ENCODE peak calls at places on chromosome X, in four cellular contexts. One of them, this sample, is unnamed.

GRCh38 chrX:38513087-38513742 is 48.1 kb upstream of the TSPAN7 start:
- DNase-seq in epithelial cell of proximal tubule: no peak
- DNase-seq in neural progenitor cell: no peak
- DNase-seq in astrocyte: no peak
- DNase-seq in this sample: peak; percentile 36

GRCh38 chrX:23373129-23373804 is 38.6 kb downstream of the PTCHD1 start:
- DNase-seq in astrocyte: peak; percentile 86
- DNase-seq in neural progenitor cell: no peak
- DNase-seq in epithelial cell of proximal tubule: peak; percentile 61
- DNase-seq in this sample: peak; percentile 85

GRCh38 chrX:68945081-68945602 is 116.3 kb downstream of the EFNB1 start:
- DNase-seq in astrocyte: no peak
- DNase-seq in epithelial cell of proximal tubule: no peak
- DNase-seq in neural progenitor cell: no peak
- DNase-seq in this sample: no peak

GRCh38 chrX:11703855-11704254 is 38.1 kb upstream of the ARHGAP6 start:
- DNase-seq in astrocyte: no peak
- DNase-seq in neural progenitor cell: no peak
- DNase-seq in epithelial cell of proximal tubule: no peak
- DNase-seq in this sample: no peak

GRCh38 chrX:64842492-64842891 is 133.8 kb downstream of the ZC4H2 start:
- DNase-seq in neural progenitor cell: no peak
- DNase-seq in epithelial cell of proximal tubule: no peak
- DNase-seq in astrocyte: no peak
- DNase-seq in this sample: no peak

GRCh38 chrX:68686684-68687045 is 39.2 kb downstream of the STARD8 start:
- DNase-seq in neural progenitor cell: peak; percentile 36
- DNase-seq in astrocyte: peak; percentile 20
- DNase-seq in epithelial cell of proximal tubule: no peak
- DNase-seq in this sample: peak; percentile 18

GRCh38 chrX:111467896-111468295 is 43.5 kb upstream of the SERTM2 start:
- DNase-seq in astrocyte: no peak
- DNase-seq in neural progenitor cell: no peak
- DNase-seq in epithelial cell of proximal tubule: no peak
- DNase-seq in this sample: no peak

GRCh38 chrX:69615779-69616519 is at the start of gene EDA:
- DNase-seq in astrocyte: peak; percentile 4
- DNase-seq in epithelial cell of proximal tubule: no peak
- DNase-seq in neural progenitor cell: peak; percentile 97
- DNase-seq in this sample: peak; percentile 76

GRCh38 chrX:41561045-41561444 is 113.9 kb downstream of the NYX start:
- DNase-seq in epithelial cell of proximal tubule: peak; percentile 46
- DNase-seq in astrocyte: peak; percentile 91
- DNase-seq in neural progenitor cell: no peak
- DNase-seq in this sample: peak; percentile 68

GRCh38 chrX:107135076-107135964 is 16.7 kb upstream of the RBM41 start:
- DNase-seq in neural progenitor cell: no peak
- DNase-seq in astrocyte: peak; percentile 64
- DNase-seq in epithelial cell of proximal tubule: peak; percentile 52
- DNase-seq in this sample: peak; percentile 85

GRCh38 chrX:74613350-74614192 is 853 bp downstream of the RLIM start:
- DNase-seq in neural progenitor cell: peak; percentile 29
- DNase-seq in astrocyte: peak; percentile 12
- DNase-seq in epithelial cell of proximal tubule: no peak
- DNase-seq in this sample: peak; percentile 50

GRCh38 chrX:109890910-109891502 is 111.9 kb upstream of the TMEM164 start:
- DNase-seq in astrocyte: peak; percentile 18
- DNase-seq in epithelial cell of proximal tubule: no peak
- DNase-seq in neural progenitor cell: peak; percentile 78
- DNase-seq in this sample: peak; percentile 58

GRCh38 chrX:40922307-40922706 is 162.9 kb upstream of the USP9X start:
- DNase-seq in neural progenitor cell: peak; percentile 68
- DNase-seq in astrocyte: peak; percentile 73
- DNase-seq in epithelial cell of proximal tubule: no peak
- DNase-seq in this sample: peak; percentile 67

GRCh38 chrX:46547857-46548256 is 2.6 kb upstream of the ZNF674 start:
- DNase-seq in neural progenitor cell: no peak
- DNase-seq in astrocyte: peak; percentile 86
- DNase-seq in epithelial cell of proximal tubule: peak; percentile 56
- DNase-seq in this sample: peak; percentile 81

GRCh38 chrX:149453030-149453429 is 52.1 kb downstream of the IDS start:
- DNase-seq in astrocyte: peak; percentile 37
- DNase-seq in neural progenitor cell: no peak
- DNase-seq in epithelial cell of proximal tubule: peak; percentile 39
- DNase-seq in this sample: peak; percentile 66

GRCh38 chrX:40040686-40041461 is 56.9 kb downstream of the BCOR start:
- DNase-seq in epithelial cell of proximal tubule: no peak
- DNase-seq in neural progenitor cell: no peak
- DNase-seq in astrocyte: no peak
- DNase-seq in this sample: no peak

GRCh38 chrX:134294548-134294947 is 57.6 kb downstream of the CCDC160 start:
- DNase-seq in epithelial cell of proximal tubule: no peak
- DNase-seq in neural progenitor cell: no peak
- DNase-seq in astrocyte: no peak
- DNase-seq in this sample: peak; percentile 11

GRCh38 chrX:69562904-69563568 is 52.9 kb upstream of the EDA start:
- DNase-seq in astrocyte: no peak
- DNase-seq in epithelial cell of proximal tubule: no peak
- DNase-seq in neural progenitor cell: no peak
- DNase-seq in this sample: no peak

GRCh38 chrX:31435592-31435991 is 363.8 kb upstream of the FTHL17 start:
- DNase-seq in astrocyte: peak; percentile 32
- DNase-seq in neural progenitor cell: peak; percentile 91
- DNase-seq in epithelial cell of proximal tubule: no peak
- DNase-seq in this sample: no peak

GRCh38 chrX:56233682-56234081 is 1.5 kb downstream of the KLF8 start:
- DNase-seq in neural progenitor cell: peak; percentile 64
- DNase-seq in epithelial cell of proximal tubule: peak; percentile 41
- DNase-seq in astrocyte: peak; percentile 0
- DNase-seq in this sample: peak; percentile 84

GRCh38 chrX:24166078-24166477 is 16.5 kb downstream of the ZFX start:
- DNase-seq in neural progenitor cell: no peak
- DNase-seq in epithelial cell of proximal tubule: no peak
- DNase-seq in astrocyte: no peak
- DNase-seq in this sample: no peak

GRCh38 chrX:102604327-102604726 is 5.0 kb downstream of the ARMCX5 start:
- DNase-seq in astrocyte: no peak
- DNase-seq in neural progenitor cell: peak; percentile 1
- DNase-seq in epithelial cell of proximal tubule: no peak
- DNase-seq in this sample: no peak

GRCh38 chrX:17567173-17567572 is 170.1 kb upstream of the SCML1 start:
- DNase-seq in astrocyte: peak; percentile 59
- DNase-seq in neural progenitor cell: no peak
- DNase-seq in epithelial cell of proximal tubule: no peak
- DNase-seq in this sample: no peak

GRCh38 chrX:37349131-37350033 is at the start of gene PRRG1:
- DNase-seq in neural progenitor cell: peak; percentile 96
- DNase-seq in astrocyte: peak; percentile 67
- DNase-seq in epithelial cell of proximal tubule: no peak
- DNase-seq in this sample: peak; percentile 83

GRCh38 chrX:73214366-73215094 is at the start of gene NAP1L2:
- DNase-seq in astrocyte: peak; percentile 42
- DNase-seq in neural progenitor cell: peak; percentile 61
- DNase-seq in epithelial cell of proximal tubule: no peak
- DNase-seq in this sample: peak; percentile 51

GRCh38 chrX:25020391-25021131 is 4.8 kb upstream of the ARX start:
- DNase-seq in epithelial cell of proximal tubule: no peak
- DNase-seq in neural progenitor cell: peak; percentile 90
- DNase-seq in astrocyte: no peak
- DNase-seq in this sample: no peak

GRCh38 chrX:57595381-57595811 is 3.6 kb downstream of the ZXDB start:
- DNase-seq in epithelial cell of proximal tubule: no peak
- DNase-seq in astrocyte: peak; percentile 90
- DNase-seq in neural progenitor cell: no peak
- DNase-seq in this sample: peak; percentile 61

GRCh38 chrX:39242187-39242586 is 440.9 kb downstream of the MID1IP1 start:
- DNase-seq in astrocyte: peak; percentile 1
- DNase-seq in neural progenitor cell: peak; percentile 44
- DNase-seq in epithelial cell of proximal tubule: no peak
- DNase-seq in this sample: peak; percentile 38

GRCh38 chrX:135973025-135973547 is 702 bp downstream of the MMGT1 start:
- DNase-seq in astrocyte: no peak
- DNase-seq in epithelial cell of proximal tubule: no peak
- DNase-seq in neural progenitor cell: no peak
- DNase-seq in this sample: peak; percentile 24

GRCh38 chrX:53656845-53657244 is 29.7 kb downstream of the HUWE1 start:
- DNase-seq in neural progenitor cell: no peak
- DNase-seq in epithelial cell of proximal tubule: no peak
- DNase-seq in astrocyte: no peak
- DNase-seq in this sample: no peak

GRCh38 chrX:13123857-13124345 is 79.5 kb upstream of the FAM9C start:
- DNase-seq in astrocyte: peak; percentile 74
- DNase-seq in neural progenitor cell: no peak
- DNase-seq in epithelial cell of proximal tubule: no peak
- DNase-seq in this sample: no peak

GRCh38 chrX:4570141-4570540 is 856.7 kb upstream of the PRKX start:
- DNase-seq in astrocyte: no peak
- DNase-seq in neural progenitor cell: no peak
- DNase-seq in epithelial cell of proximal tubule: no peak
- DNase-seq in this sample: peak; percentile 17
- TF ChIP-seq CTCF in astrocyte: no peak
- TF ChIP-seq CTCF in neural progenitor cell: no peak
- TF ChIP-seq CTCF in epithelial cell of proximal tubule: no peak
- TF ChIP-seq CTCF in this sample: no peak

GRCh38 chrX:154369453-154370299 is 4.8 kb downstream of the FLNA start:
- DNase-seq in astrocyte: peak; percentile 93
- DNase-seq in epithelial cell of proximal tubule: no peak
- DNase-seq in neural progenitor cell: peak; percentile 89
- DNase-seq in this sample: peak; percentile 82
- H3K4me3 ChIP-seq in astrocyte: peak overlapping the region; percentile 99
- H3K4me3 ChIP-seq in epithelial cell of proximal tubule: peak overlapping the region; percentile 76
- H3K4me3 ChIP-seq in neural progenitor cell: peak overlapping the region; percentile 86
- H3K4me3 ChIP-seq in this sample: peak overlapping the region; percentile 58

GRCh38 chrX:88613338-88613737 is 133.7 kb upstream of the CPXCR1 start:
- DNase-seq in epithelial cell of proximal tubule: no peak
- DNase-seq in astrocyte: no peak
- DNase-seq in neural progenitor cell: peak; percentile 77
- DNase-seq in this sample: peak; percentile 0
- TF ChIP-seq CTCF in epithelial cell of proximal tubule: peak; percentile 48
- TF ChIP-seq CTCF in astrocyte: peak; percentile 32
- TF ChIP-seq CTCF in neural progenitor cell: peak; percentile 90
- TF ChIP-seq CTCF in this sample: no peak

GRCh38 chrX:790780-791360 is 160.3 kb downstream of the SHOX start:
- DNase-seq in epithelial cell of proximal tubule: no peak
- DNase-seq in astrocyte: no peak
- DNase-seq in neural progenitor cell: peak; percentile 51
- DNase-seq in this sample: no peak

GRCh38 chrX:793216-793770 is 162.7 kb downstream of the SHOX start:
- DNase-seq in astrocyte: no peak
- DNase-seq in epithelial cell of proximal tubule: no peak
- DNase-seq in neural progenitor cell: peak; percentile 23
- DNase-seq in this sample: no peak

GRCh38 chrX:790031-790430 is 159.4 kb downstream of the SHOX start:
- DNase-seq in astrocyte: no peak
- DNase-seq in neural progenitor cell: peak; percentile 42
- DNase-seq in epithelial cell of proximal tubule: no peak
- DNase-seq in this sample: no peak

GRCh38 chrX:791479-792034 is 161.0 kb downstream of the SHOX start:
- DNase-seq in epithelial cell of proximal tubule: no peak
- DNase-seq in astrocyte: no peak
- DNase-seq in neural progenitor cell: peak; percentile 66
- DNase-seq in this sample: no peak

GRCh38 chrX:794311-794710 is 163.7 kb downstream of the SHOX start:
- DNase-seq in astrocyte: no peak
- DNase-seq in neural progenitor cell: no peak
- DNase-seq in epithelial cell of proximal tubule: no peak
- DNase-seq in this sample: no peak
- H3K4me3 ChIP-seq in astrocyte: no peak overlapping the region
- H3K4me3 ChIP-seq in neural progenitor cell: no peak overlapping the region
- H3K4me3 ChIP-seq in epithelial cell of proximal tubule: no peak overlapping the region
- H3K4me3 ChIP-seq in this sample: no peak overlapping the region

This sample was measured in epithelial cell of esophagus.